ENCODE peak calls at places on chromosome 5, in six cellular contexts. F is HCT116, E is psoas muscle, T is right cardiac atrium, W is stomach, S is GM23248. X is an unnamed sample.

GRCh38 chr5:155079698-155080097 is 66.1 kb downstream of the KIF4B start:
- DNase-seq in W (no peak), S (no peak), T (no peak), E (no peak), F (no peak), X (no peak)

GRCh38 chr5:27124590-27124989 is 86.2 kb upstream of the CDH9 start:
- DNase-seq in F (no peak), W (no peak), E (no peak), S (peak; percentile 11), T (no peak), X (no peak)

GRCh38 chr5:155905359-155905758 is 421.6 kb upstream of the SGCD start:
- DNase-seq in S (peak; percentile 69), E (no peak), F (no peak), T (no peak), W (no peak), X (no peak)

GRCh38 chr5:2801602-2802525 is 50.4 kb upstream of the IRX2 start:
- DNase-seq in S (peak; percentile 3), W (no peak), F (no peak), T (no peak), E (no peak), X (no peak)

GRCh38 chr5:28710360-28710759 is 1672.0 kb upstream of the CDH9 start:
- DNase-seq in T (no peak), E (no peak), F (no peak), W (no peak), S (no peak), X (no peak)

GRCh38 chr5:38892363-38892762 is 46.6 kb downstream of the OSMR start:
- DNase-seq in T (no peak), F (no peak), E (no peak), S (no peak), W (no peak), X (no peak)

GRCh38 chr5:89110916-89111646 is 228.1 kb upstream of the MEF2C start:
- DNase-seq in W (no peak), S (peak; percentile 49), F (no peak), E (no peak), T (no peak), X (no peak)

GRCh38 chr5:67366961-67367360 is 170.4 kb upstream of the CD180 start:
- DNase-seq in W (no peak), F (no peak), E (no peak), S (no peak), T (no peak), X (no peak)

GRCh38 chr5:156271569-156271968 is 55.4 kb upstream of the SGCD start:
- DNase-seq in F (no peak), E (no peak), T (no peak), S (no peak), W (no peak), X (no peak)

GRCh38 chr5:171285465-171285864 is 23.6 kb upstream of the TLX3 start:
- DNase-seq in F (no peak), E (no peak), W (no peak), S (no peak), T (no peak), X (no peak)

GRCh38 chr5:137833463-137833862 is 34.2 kb upstream of the MYOT start:
- DNase-seq in E (no peak), S (peak; percentile 70), W (no peak), F (peak; percentile 92), T (no peak), X (no peak)

GRCh38 chr5:122312670-122312988 is 592 bp downstream of the SNCAIP start:
- DNase-seq in F (no peak), S (peak; percentile 74), E (no peak), W (no peak), T (peak; percentile 27), X (no peak)

GRCh38 chr5:149264432-149265069 is 7.1 kb upstream of the AFAP1L1 start:
- DNase-seq in S (peak; percentile 13), W (peak; percentile 60), E (no peak), T (no peak), F (peak; percentile 51), X (no peak)

GRCh38 chr5:61467766-61468482 is 135.9 kb downstream of the ZSWIM6 start:
- DNase-seq in S (peak; percentile 55), F (no peak), W (no peak), E (no peak), T (no peak), X (no peak)

GRCh38 chr5:45609661-45610060 is 86.5 kb downstream of the HCN1 start:
- DNase-seq in T (no peak), F (no peak), W (no peak), E (no peak), S (no peak), X (no peak)

GRCh38 chr5:112762113-112762810 is 24.6 kb downstream of the APC start:
- DNase-seq in F (no peak), S (peak; percentile 70), T (no peak), E (no peak), W (no peak), X (no peak)

GRCh38 chr5:112491257-112491656 is 72.2 kb upstream of the EPB41L4A start:
- DNase-seq in S (peak; percentile 8), W (no peak), F (peak; percentile 29), E (no peak), T (no peak), X (no peak)

GRCh38 chr5:34045996-34046395 is 3.0 kb upstream of the C1QTNF3 start:
- DNase-seq in T (no peak), E (no peak), S (peak; percentile 79), W (no peak), F (no peak), X (no peak)

GRCh38 chr5:181224390-181225234 is 1.5 kb downstream of the TRIM41 start:
- DNase-seq in T (no peak), S (no peak), E (peak; percentile 67), W (no peak), F (no peak), X (no peak)

GRCh38 chr5:88515881-88516819 is 247.5 kb upstream of the TMEM161B start:
- DNase-seq in E (no peak), W (no peak), S (no peak), T (no peak), F (no peak), X (no peak)

GRCh38 chr5:168865973-168866372 is 286.8 kb upstream of the PANK3 start:
- DNase-seq in S (no peak), E (no peak), W (no peak), F (no peak), T (peak; percentile 30), X (no peak)

GRCh38 chr5:174172104-174172965 is 126.8 kb downstream of the NSG2 start:
- DNase-seq in S (no peak), E (no peak), T (no peak), W (no peak), F (no peak), X (no peak)

GRCh38 chr5:109200221-109200620 is 209.6 kb downstream of the PJA2 start:
- DNase-seq in F (no peak), S (no peak), T (no peak), W (no peak), E (no peak), X (no peak)

GRCh38 chr5:60841361-60841760 is 2.7 kb downstream of the ELOVL7 start:
- DNase-seq in S (no peak), E (no peak), T (no peak), F (no peak), W (no peak), X (no peak)

GRCh38 chr5:99020698-99021048 is 91.9 kb upstream of the CHD1 start:
- DNase-seq in W (no peak), F (no peak), S (no peak), T (no peak), E (no peak), X (no peak)

GRCh38 chr5:158832736-158833135 is 267.0 kb downstream of the EBF1 start:
- DNase-seq in W (no peak), E (no peak), S (peak; percentile 89), T (no peak), F (no peak), X (no peak)

GRCh38 chr5:10229306-10230048 is 20.2 kb downstream of the ATPSCKMT start:
- DNase-seq in W (no peak), S (peak; percentile 88), F (no peak), E (no peak), T (no peak), X (no peak)

GRCh38 chr5:82329393-82329792 is 51.2 kb upstream of the RPS23 start:
- DNase-seq in E (no peak), S (no peak), F (no peak), T (no peak), W (no peak), X (no peak)

GRCh38 chr5:1105350-1106265 is 6.3 kb downstream of the SLC12A7 start:
- DNase-seq in W (peak; percentile 63), E (no peak), F (no peak), S (no peak), T (no peak), X (no peak)
- H3K4me3 ChIP-seq in W (no peak overlapping the region), E (no peak overlapping the region), F (no peak overlapping the region), S (no peak overlapping the region), T (no peak overlapping the region), X (no peak overlapping the region)

DNA sequence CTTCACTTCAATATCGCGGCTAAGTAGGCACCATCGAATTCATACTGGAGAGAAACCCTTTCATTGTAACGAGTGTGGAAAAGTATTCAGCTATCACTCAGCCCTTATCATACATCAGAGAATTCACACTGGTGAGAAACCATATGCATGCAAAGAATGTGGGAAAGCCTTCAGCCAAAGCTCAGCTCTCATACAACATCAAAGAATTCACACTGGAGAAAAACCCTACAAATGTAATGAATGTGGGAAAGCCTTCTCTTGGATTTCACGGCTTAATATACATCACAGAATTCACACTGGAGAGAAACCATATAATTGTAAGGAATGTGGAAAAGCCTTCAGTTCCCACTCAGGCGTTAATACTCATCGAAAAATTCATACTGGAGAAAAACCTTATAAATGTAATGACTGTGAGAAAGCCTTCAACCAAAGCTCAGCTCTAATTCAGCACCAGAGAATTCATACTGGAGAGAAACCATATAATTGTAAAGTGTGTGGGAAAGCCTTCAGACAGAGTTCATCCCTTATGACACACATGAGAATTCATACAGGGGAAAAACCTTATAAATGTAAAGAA is 9.5 kb downstream of the ZNF879 start:
- DNase-seq in T (no peak), W (no peak), E (no peak), S (peak; percentile 1), F (no peak), X (no peak)
- H3K9me3 ChIP-seq in T (peaks cover 23% of the 10 kb centered on the region), W (peaks cover 100% of the 10 kb centered on the region), E (peaks cover 90% of the 10 kb centered on the region), S (peaks cover 29% of the 10 kb centered on the region), F (peaks cover 29% of the 10 kb centered on the region), X (peaks cover 98% of the 10 kb centered on the region)

DNA sequence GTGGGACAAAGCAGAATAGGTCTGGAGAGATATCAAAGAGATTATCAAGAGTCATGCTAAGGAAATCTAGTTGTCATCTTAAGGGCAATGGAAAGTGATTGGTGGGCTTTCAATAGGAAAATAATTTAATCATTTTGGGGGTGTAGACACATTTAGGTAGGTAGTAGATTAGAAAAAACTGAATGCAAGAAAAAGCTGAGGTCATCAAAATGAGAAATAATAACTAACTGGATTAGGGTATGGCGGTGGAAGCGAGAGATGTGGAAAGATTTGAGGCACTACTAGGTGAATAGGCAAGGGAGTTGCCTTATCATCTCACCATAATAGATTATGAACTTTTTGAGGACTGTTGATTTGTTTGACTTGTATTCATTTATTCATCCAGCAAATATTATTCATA is 393.2 kb upstream of the ZNF608 start:
- DNase-seq in T (no peak), S (no peak), F (no peak), W (no peak), E (no peak), X (no peak)
- H3K4me3 ChIP-seq in T (no peak overlapping the region), S (no peak overlapping the region), F (no peak overlapping the region), W (no peak overlapping the region), E (no peak overlapping the region), X (no peak overlapping the region)

DNA sequence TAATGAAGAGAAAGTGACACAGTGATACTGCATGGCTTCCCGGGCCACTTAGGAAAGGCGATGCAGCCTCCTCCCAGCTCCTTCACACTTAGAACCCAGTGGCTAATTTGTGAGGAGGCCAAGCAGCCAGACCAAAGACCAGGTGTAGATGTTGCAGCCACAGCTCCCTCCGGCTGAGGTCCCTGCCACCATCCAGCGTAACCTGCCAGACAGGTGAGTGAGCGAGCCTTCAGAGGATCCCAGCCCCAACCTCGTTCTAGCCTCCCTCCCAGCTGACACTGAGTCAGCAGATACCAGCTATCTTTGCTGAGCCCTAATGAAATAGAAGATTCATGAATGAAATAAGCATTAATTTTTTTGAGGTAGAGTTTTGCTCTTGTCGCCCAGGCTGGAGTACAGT is 59.7 kb downstream of the COL23A1 start:
- DNase-seq in W (no peak), E (peak; percentile 23), S (no peak), F (no peak), T (no peak), X (no peak)
- H3K9me3 ChIP-seq in W (no peaks in the 10 kb centered on the region), E (no peaks in the 10 kb centered on the region), S (no peaks in the 10 kb centered on the region), F (no peaks in the 10 kb centered on the region), T (no peaks in the 10 kb centered on the region), X (no peaks in the 10 kb centered on the region)